ENCODE peak calls at places on chromosomes 11 and 22, in four cellular contexts. One of them, this sample, is unnamed.

GRCh38 chr11:10514713-10515112 is 26.3 kb downstream of the RNF141 start:
- DNase-seq in fibroblast of villous mesenchyme: no peak
- DNase-seq in body of pancreas: no peak
- DNase-seq in T-helper 17 cell: no peak
- DNase-seq in this sample: no peak

GRCh38 chr22:44460287-44461082 is 37.5 kb downstream of the RTL6 start:
- DNase-seq in fibroblast of villous mesenchyme: no peak
- DNase-seq in body of pancreas: no peak
- DNase-seq in T-helper 17 cell: no peak
- DNase-seq in this sample: no peak

GRCh38 chr11:118607401-118608267 is at the start of gene PHLDB1:
- DNase-seq in fibroblast of villous mesenchyme: peak; percentile 81
- DNase-seq in body of pancreas: peak; percentile 66
- DNase-seq in T-helper 17 cell: peak; percentile 46
- DNase-seq in this sample: peak; percentile 58

GRCh38 chr11:95930948-95931347 is 7.0 kb upstream of the MTMR2 start:
- DNase-seq in fibroblast of villous mesenchyme: no peak
- DNase-seq in body of pancreas: no peak
- DNase-seq in T-helper 17 cell: no peak
- DNase-seq in this sample: no peak

GRCh38 chr11:114077482-114078305 is 18.2 kb downstream of the ZBTB16 start:
- DNase-seq in fibroblast of villous mesenchyme: no peak
- DNase-seq in body of pancreas: no peak
- DNase-seq in T-helper 17 cell: peak; percentile 36
- DNase-seq in this sample: peak; percentile 51

GRCh38 chr11:1892116-1892515 is 421 bp upstream of the PRR33 start:
- DNase-seq in fibroblast of villous mesenchyme: no peak
- DNase-seq in body of pancreas: no peak
- DNase-seq in T-helper 17 cell: no peak
- DNase-seq in this sample: no peak

GRCh38 chr11:2298131-2298794 is 3.5 kb downstream of the C11orf21 start:
- DNase-seq in fibroblast of villous mesenchyme: no peak
- DNase-seq in body of pancreas: no peak
- DNase-seq in T-helper 17 cell: peak; percentile 4
- DNase-seq in this sample: no peak

GRCh38 chr11:2570211-2570811 is 125.5 kb downstream of the KCNQ1 start:
- DNase-seq in fibroblast of villous mesenchyme: no peak
- DNase-seq in body of pancreas: no peak
- DNase-seq in T-helper 17 cell: no peak
- DNase-seq in this sample: no peak

GRCh38 chr22:37231406-37232139 is 12.5 kb downstream of the RAC2 start:
- DNase-seq in fibroblast of villous mesenchyme: no peak
- DNase-seq in body of pancreas: no peak
- DNase-seq in T-helper 17 cell: no peak
- DNase-seq in this sample: peak; percentile 7

GRCh38 chr11:45646275-45646970 is 19.0 kb downstream of the CHST1 start:
- DNase-seq in fibroblast of villous mesenchyme: peak; percentile 29
- DNase-seq in body of pancreas: no peak
- DNase-seq in T-helper 17 cell: no peak
- DNase-seq in this sample: no peak

GRCh38 chr11:78140392-78141077 is 1.1 kb upstream of the ALG8 start:
- DNase-seq in fibroblast of villous mesenchyme: peak; percentile 6
- DNase-seq in body of pancreas: no peak
- DNase-seq in T-helper 17 cell: no peak
- DNase-seq in this sample: no peak

GRCh38 chr22:23070418-23071162 is at the start of gene GNAZ:
- DNase-seq in fibroblast of villous mesenchyme: no peak
- DNase-seq in body of pancreas: peak; percentile 32
- DNase-seq in T-helper 17 cell: no peak
- DNase-seq in this sample: no peak

GRCh38 chr22:23762866-23763578 is at the start of gene C22orf15:
- DNase-seq in fibroblast of villous mesenchyme: peak; percentile 29
- DNase-seq in body of pancreas: no peak
- DNase-seq in T-helper 17 cell: no peak
- DNase-seq in this sample: no peak

GRCh38 chr11:2837096-2837601 is 48.4 kb downstream of the CDKN1C start:
- DNase-seq in fibroblast of villous mesenchyme: peak; percentile 74
- DNase-seq in body of pancreas: peak; percentile 60
- DNase-seq in T-helper 17 cell: no peak
- DNase-seq in this sample: peak; percentile 68

GRCh38 chr11:79514695-79515094 is 73.9 kb upstream of the TENM4 start:
- DNase-seq in fibroblast of villous mesenchyme: no peak
- DNase-seq in body of pancreas: no peak
- DNase-seq in T-helper 17 cell: no peak
- DNase-seq in this sample: no peak

GRCh38 chr22:46763051-46763705 is 728 bp downstream of the TBC1D22A start:
- DNase-seq in fibroblast of villous mesenchyme: peak; percentile 36
- DNase-seq in body of pancreas: peak; percentile 26
- DNase-seq in T-helper 17 cell: peak; percentile 44
- DNase-seq in this sample: peak; percentile 68

GRCh38 chr11:83543918-83544491 is 257.8 kb upstream of the CCDC90B start:
- DNase-seq in fibroblast of villous mesenchyme: no peak
- DNase-seq in body of pancreas: no peak
- DNase-seq in T-helper 17 cell: no peak
- DNase-seq in this sample: no peak

GRCh38 chr11:110883266-110883665 is 171.0 kb upstream of the ARHGAP20 start:
- DNase-seq in fibroblast of villous mesenchyme: no peak
- DNase-seq in body of pancreas: no peak
- DNase-seq in T-helper 17 cell: no peak
- DNase-seq in this sample: no peak

GRCh38 chr11:65589444-65590239 is 6.0 kb downstream of the KCNK7 start:
- DNase-seq in fibroblast of villous mesenchyme: no peak
- DNase-seq in body of pancreas: no peak
- DNase-seq in T-helper 17 cell: no peak
- DNase-seq in this sample: peak; percentile 25

GRCh38 chr11:118572075-118572913 is at the start of gene ARCN1:
- DNase-seq in fibroblast of villous mesenchyme: peak; percentile 87
- DNase-seq in body of pancreas: peak; percentile 83
- DNase-seq in T-helper 17 cell: peak; percentile 71
- DNase-seq in this sample: peak; percentile 82

GRCh38 chr22:29478326-29479276 is 1.4 kb upstream of the NEFH start:
- DNase-seq in fibroblast of villous mesenchyme: no peak
- DNase-seq in body of pancreas: peak; percentile 16
- DNase-seq in T-helper 17 cell: no peak
- DNase-seq in this sample: no peak

GRCh38 chr11:119299416-119299815 is 17.5 kb downstream of the MCAM start:
- DNase-seq in fibroblast of villous mesenchyme: no peak
- DNase-seq in body of pancreas: no peak
- DNase-seq in T-helper 17 cell: no peak
- DNase-seq in this sample: no peak

GRCh38 chr22:23093090-23093788 is 22.9 kb downstream of the GNAZ start:
- DNase-seq in fibroblast of villous mesenchyme: no peak
- DNase-seq in body of pancreas: no peak
- DNase-seq in T-helper 17 cell: no peak
- DNase-seq in this sample: no peak

GRCh38 chr11:79269923-79270322 is 170.9 kb downstream of the TENM4 start:
- DNase-seq in fibroblast of villous mesenchyme: no peak
- DNase-seq in body of pancreas: no peak
- DNase-seq in T-helper 17 cell: no peak
- DNase-seq in this sample: no peak

GRCh38 chr22:44084044-44084772 is 60.1 kb downstream of the PARVB start:
- DNase-seq in fibroblast of villous mesenchyme: no peak
- DNase-seq in body of pancreas: no peak
- DNase-seq in T-helper 17 cell: no peak
- DNase-seq in this sample: no peak

GRCh38 chr22:24978308-24978707 is 25.8 kb downstream of the KIAA1671 start:
- DNase-seq in fibroblast of villous mesenchyme: no peak
- DNase-seq in body of pancreas: no peak
- DNase-seq in T-helper 17 cell: no peak
- DNase-seq in this sample: no peak

GRCh38 chr11:70246196-70246595 is 24.3 kb upstream of the PPFIA1 start:
- DNase-seq in fibroblast of villous mesenchyme: no peak
- DNase-seq in body of pancreas: no peak
- DNase-seq in T-helper 17 cell: no peak
- DNase-seq in this sample: no peak

GRCh38 chr11:102733232-102733875 is 8.6 kb upstream of the MMP8 start:
- DNase-seq in fibroblast of villous mesenchyme: peak; percentile 43
- DNase-seq in body of pancreas: peak; percentile 65
- DNase-seq in T-helper 17 cell: no peak
- DNase-seq in this sample: peak; percentile 72

GRCh38 chr11:62599909-62600308 is 1.8 kb downstream of the MTA2 start:
- DNase-seq in fibroblast of villous mesenchyme: no peak
- DNase-seq in body of pancreas: no peak
- DNase-seq in T-helper 17 cell: no peak
- DNase-seq in this sample: no peak

GRCh38 chr11:124837491-124837856 is 27.8 kb upstream of the ROBO3 start:
- DNase-seq in fibroblast of villous mesenchyme: peak; percentile 89
- DNase-seq in body of pancreas: no peak
- DNase-seq in T-helper 17 cell: no peak
- DNase-seq in this sample: no peak

GRCh38 chr22:44667829-44668189 is 34.2 kb upstream of the PRR5 start:
- DNase-seq in fibroblast of villous mesenchyme: no peak
- DNase-seq in body of pancreas: peak; percentile 22
- DNase-seq in T-helper 17 cell: peak; percentile 69
- DNase-seq in this sample: peak; percentile 53

GRCh38 chr22:29071261-29072045 is 1.4 kb upstream of the KREMEN1 start:
- DNase-seq in fibroblast of villous mesenchyme: peak; percentile 50
- DNase-seq in body of pancreas: peak; percentile 73
- DNase-seq in T-helper 17 cell: peak; percentile 13
- DNase-seq in this sample: peak; percentile 75

GRCh38 chr11:116505466-116506247 is 267.1 kb downstream of the BUD13 start:
- DNase-seq in fibroblast of villous mesenchyme: no peak
- DNase-seq in body of pancreas: no peak
- DNase-seq in T-helper 17 cell: no peak
- DNase-seq in this sample: no peak

This sample was measured in transverse colon.